ENCODE peak calls at places on chromosomes 11 and 22, in six cellular contexts. One of them, this sample, is unnamed.

GRCh38 chr11:128116447-128117240 is 470.7 kb downstream of the ETS1 start:
- DNase-seq in spleen: no peak
- DNase-seq in BJ: no peak
- DNase-seq in uterus: no peak
- DNase-seq in GM12878: no peak
- DNase-seq in GM06990: no peak
- DNase-seq in this sample: no peak

GRCh38 chr22:45246060-45246985 is 5.6 kb upstream of the KIAA0930 start:
- DNase-seq in uterus: peak; percentile 78
- DNase-seq in GM06990: no peak
- DNase-seq in BJ: peak; percentile 97
- DNase-seq in GM12878: no peak
- DNase-seq in spleen: no peak
- DNase-seq in this sample: no peak

GRCh38 chr22:33883961-33884808 is 36.1 kb downstream of the LARGE1 start:
- DNase-seq in spleen: peak; percentile 69
- DNase-seq in uterus: no peak
- DNase-seq in GM12878: no peak
- DNase-seq in BJ: no peak
- DNase-seq in GM06990: no peak
- DNase-seq in this sample: no peak

GRCh38 chr11:126332221-126332711 is 23.2 kb upstream of the ST3GAL4 start:
- DNase-seq in uterus: peak; percentile 79
- DNase-seq in BJ: peak; percentile 69
- DNase-seq in spleen: peak; percentile 74
- DNase-seq in GM06990: no peak
- DNase-seq in GM12878: no peak
- DNase-seq in this sample: no peak

GRCh38 chr11:12182650-12183511 is 72.5 kb downstream of the MICAL2 start:
- DNase-seq in GM06990: no peak
- DNase-seq in BJ: peak; percentile 96
- DNase-seq in GM12878: no peak
- DNase-seq in uterus: peak; percentile 84
- DNase-seq in spleen: no peak
- DNase-seq in this sample: no peak

GRCh38 chr11:61028135-61028729 is 56.8 kb downstream of the CD6 start:
- DNase-seq in BJ: no peak
- DNase-seq in GM12878: peak; percentile 76
- DNase-seq in uterus: no peak
- DNase-seq in GM06990: peak; percentile 62
- DNase-seq in spleen: peak; percentile 86
- DNase-seq in this sample: no peak

GRCh38 chr11:69840371-69841169 is 21.4 kb upstream of the FGF3 start:
- DNase-seq in uterus: no peak
- DNase-seq in GM06990: no peak
- DNase-seq in BJ: no peak
- DNase-seq in GM12878: no peak
- DNase-seq in spleen: peak; percentile 56
- DNase-seq in this sample: no peak

GRCh38 chr22:45318558-45319318 is 9.0 kb downstream of the FAM118A start:
- DNase-seq in GM06990: peak; percentile 45
- DNase-seq in uterus: no peak
- DNase-seq in GM12878: peak; percentile 46
- DNase-seq in spleen: no peak
- DNase-seq in BJ: no peak
- DNase-seq in this sample: no peak

GRCh38 chr11:12008790-12009616 is 577 bp upstream of the DKK3 start:
- DNase-seq in BJ: no peak
- DNase-seq in GM12878: no peak
- DNase-seq in uterus: peak; percentile 41
- DNase-seq in GM06990: no peak
- DNase-seq in spleen: no peak
- DNase-seq in this sample: no peak

GRCh38 chr11:125593113-125593761 is 585 bp downstream of the STT3A start:
- DNase-seq in spleen: no peak
- DNase-seq in BJ: no peak
- DNase-seq in uterus: no peak
- DNase-seq in GM12878: no peak
- DNase-seq in GM06990: no peak
- DNase-seq in this sample: no peak

GRCh38 chr22:28670691-28671261 is 8.9 kb downstream of the TTC28 start:
- DNase-seq in GM06990: no peak
- DNase-seq in GM12878: no peak
- DNase-seq in spleen: no peak
- DNase-seq in BJ: no peak
- DNase-seq in uterus: no peak
- DNase-seq in this sample: no peak
- TF ChIP-seq CTCF in GM06990: no peak
- TF ChIP-seq CTCF in GM12878: no peak
- TF ChIP-seq CTCF in spleen: no peak
- TF ChIP-seq CTCF in BJ: no peak
- TF ChIP-seq CTCF in uterus: no peak
- TF ChIP-seq CTCF in this sample: no peak

DNA sequence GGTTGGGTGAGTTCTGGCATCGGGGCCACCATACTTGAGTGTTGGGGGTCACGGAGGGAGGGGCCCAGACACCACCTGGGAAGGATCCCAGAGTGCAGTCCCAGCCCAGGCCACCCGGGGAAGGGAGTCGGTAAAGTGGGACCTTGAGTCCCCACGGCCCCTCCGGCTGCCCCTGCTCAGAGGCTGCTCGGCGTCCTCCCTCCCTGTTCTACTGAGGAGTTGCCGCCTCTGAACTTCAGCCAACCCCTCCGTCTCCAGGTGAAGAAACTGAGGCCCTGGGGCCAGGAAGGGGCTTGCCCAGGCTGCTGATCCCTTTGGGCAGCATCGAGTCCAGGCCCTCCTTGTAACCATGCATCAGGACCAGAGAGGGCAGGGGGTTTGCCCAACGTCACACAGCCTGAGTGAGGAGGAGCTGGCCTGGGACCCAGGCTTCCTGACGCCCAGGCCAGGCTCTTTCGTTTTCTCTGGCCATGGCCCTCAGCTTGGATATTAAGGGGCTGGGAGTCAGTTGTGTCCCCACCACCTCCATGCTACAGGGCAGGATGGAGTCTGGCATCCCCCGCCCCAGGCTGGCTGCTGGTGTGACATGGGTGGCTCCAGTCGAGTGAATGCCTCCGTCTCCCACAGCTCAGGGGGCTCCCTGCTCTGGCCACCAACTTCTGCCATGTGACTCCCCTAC is 1.3 kb downstream of the PARVG start:
- DNase-seq in spleen: peak; percentile 89
- DNase-seq in GM06990: peak; percentile 39
- DNase-seq in BJ: no peak
- DNase-seq in GM12878: no peak
- DNase-seq in uterus: no peak
- DNase-seq in this sample: no peak
- H3K4me3 ChIP-seq in spleen: peak overlapping the region; percentile 75
- H3K4me3 ChIP-seq in GM06990: peak overlapping the region; percentile 76
- H3K4me3 ChIP-seq in BJ: no peak overlapping the region
- H3K4me3 ChIP-seq in GM12878: peak overlapping the region; percentile 79
- H3K4me3 ChIP-seq in uterus: no peak overlapping the region
- H3K4me3 ChIP-seq in this sample: peak overlapping the region; percentile 65

DNA sequence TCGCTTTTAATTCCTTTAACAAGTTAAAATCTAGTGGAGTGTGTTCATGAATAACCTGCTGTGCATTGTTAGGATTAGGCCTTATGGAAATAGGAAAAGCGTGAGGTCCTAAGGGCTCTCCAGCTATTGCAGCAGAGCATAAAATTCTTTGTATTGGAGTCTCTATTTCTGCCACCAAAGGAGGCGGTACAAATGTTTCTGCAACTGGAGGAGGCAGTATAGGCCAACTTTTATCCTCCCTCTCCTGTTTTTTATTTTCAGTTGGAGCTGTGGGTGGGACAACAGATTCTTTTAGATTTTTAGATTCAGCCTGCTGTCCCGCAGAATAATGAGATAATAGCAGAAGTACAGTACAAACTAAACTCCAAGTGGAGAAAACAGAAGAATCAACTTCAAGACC is 26.2 kb downstream of the OR10A6 start:
- DNase-seq in uterus: no peak
- DNase-seq in GM06990: no peak
- DNase-seq in spleen: no peak
- DNase-seq in GM12878: no peak
- DNase-seq in BJ: no peak
- DNase-seq in this sample: no peak
- TF ChIP-seq CTCF in uterus: no peak
- TF ChIP-seq CTCF in GM06990: no peak
- TF ChIP-seq CTCF in spleen: no peak
- TF ChIP-seq CTCF in GM12878: no peak
- TF ChIP-seq CTCF in BJ: peak; percentile 52
- TF ChIP-seq CTCF in this sample: no peak

DNA sequence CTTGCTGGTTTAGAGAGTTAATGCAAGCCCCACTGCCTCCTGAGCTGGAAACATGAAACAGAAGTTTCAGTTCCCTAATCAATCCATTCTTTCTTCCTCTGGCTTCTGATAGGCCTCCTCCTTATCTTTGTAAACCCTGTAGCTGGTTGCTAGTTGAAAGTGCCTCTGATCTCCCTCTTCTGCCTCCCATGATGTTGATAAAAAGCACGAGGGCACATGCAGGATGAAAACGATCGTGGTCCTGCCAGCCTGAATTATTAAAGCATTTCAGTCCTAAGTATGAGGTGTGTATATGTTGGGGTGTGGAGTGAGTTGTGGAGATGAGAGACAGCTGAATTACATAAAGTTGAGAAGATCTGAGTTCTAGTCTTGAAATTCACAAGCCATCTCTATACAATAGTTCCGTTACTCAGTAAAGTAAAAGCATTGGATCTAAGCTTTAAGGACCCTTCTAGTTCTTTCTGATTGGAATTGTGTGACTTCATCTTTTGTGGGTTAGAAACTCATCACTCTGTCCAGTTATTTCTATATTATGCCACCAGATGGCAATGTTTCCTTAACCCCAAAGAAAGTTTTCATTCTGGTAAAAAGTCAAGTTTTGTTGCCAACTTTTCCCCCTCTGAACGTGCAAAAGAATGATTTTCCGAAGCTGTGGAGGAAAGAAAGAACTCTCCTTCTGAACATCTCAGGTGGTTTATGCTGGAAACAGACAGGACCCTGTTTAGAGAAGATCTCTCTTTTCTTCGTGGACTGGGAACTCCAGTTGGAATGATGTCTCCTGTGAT is 34.8 kb upstream of the EHF start:
- DNase-seq in GM12878: peak; percentile 20
- DNase-seq in BJ: no peak
- DNase-seq in spleen: no peak
- DNase-seq in GM06990: peak; percentile 21
- DNase-seq in uterus: no peak
- DNase-seq in this sample: peak; percentile 21
- H3K4me3 ChIP-seq in GM12878: no peak overlapping the region
- H3K4me3 ChIP-seq in BJ: no peak overlapping the region
- H3K4me3 ChIP-seq in spleen: no peak overlapping the region
- H3K4me3 ChIP-seq in GM06990: no peak overlapping the region
- H3K4me3 ChIP-seq in uterus: no peak overlapping the region
- H3K4me3 ChIP-seq in this sample: no peak overlapping the region